ENCODE peak calls at places on chromosome 16, in four cellular contexts. T is AG09319, N is foreskin fibroblast, X is fibroblast of lung. M is an unnamed sample.

GRCh38 chr16:82993874-82994375 is 367.2 kb downstream of the CDH13 start:
- DNase-seq in N (no peak), X (no peak), T (no peak), M (no peak)

GRCh38 chr16:76943936-76944335 is 247.1 kb upstream of the MON1B start:
- DNase-seq in T (no peak), N (no peak), X (no peak), M (no peak)

GRCh38 chr16:80751167-80751566 is 53.2 kb downstream of the CDYL2 start:
- DNase-seq in N (peak), X (peak), T (peak), M (no peak)

GRCh38 chr16:83913234-83913633 is 14.3 kb downstream of the MLYCD start:
- DNase-seq in T (no peak), X (no peak), N (peak), M (no peak)

GRCh38 chr16:4388275-4389021 is 16.8 kb downstream of the VASN start:
- DNase-seq in T (no peak), X (no peak), N (peak), M (no peak)

GRCh38 chr16:89557230-89557935 is 3.1 kb upstream of the RPL13 start:
- DNase-seq in X (peak), T (no peak), N (peak), M (peak)

GRCh38 chr16:56833243-56833970 is 31.6 kb upstream of the SLC12A3 start:
- DNase-seq in N (no peak), X (peak), T (no peak), M (no peak)

GRCh38 chr16:58249780-58250478 is 44.9 kb downstream of the PRSS54 start:
- DNase-seq in N (peak), X (peak), T (peak), M (peak)

GRCh38 chr16:4360538-4361021 is 9.5 kb upstream of the PAM16 start:
- DNase-seq in N (no peak), T (no peak), X (no peak), M (no peak)

GRCh38 chr16:84749815-84750214 is 50.0 kb downstream of the USP10 start:
- DNase-seq in N (peak), T (no peak), X (no peak), M (no peak)

GRCh38 chr16:23316634-23317265 is 14.6 kb downstream of the SCNN1B start:
- DNase-seq in X (no peak), T (no peak), N (no peak), M (no peak)

GRCh38 chr16:89374393-89374948 is 115.9 kb downstream of the ANKRD11 start:
- DNase-seq in N (peak), X (peak), T (no peak), M (no peak)

GRCh38 chr16:84166796-84167695 is 19.8 kb downstream of the TAF1C start:
- DNase-seq in T (no peak), X (no peak), N (no peak), M (no peak)

GRCh38 chr16:56263711-56264608 is 72.7 kb downstream of the GNAO1 start:
- DNase-seq in N (no peak), X (no peak), T (no peak), M (no peak)

GRCh38 chr16:19690196-19690595 is 27.8 kb downstream of the KNOP1 start:
- DNase-seq in X (no peak), T (no peak), N (no peak), M (no peak)

GRCh38 chr16:88534731-88535141 is 35.5 kb upstream of the ZC3H18 start:
- DNase-seq in N (peak), T (no peak), X (peak), M (no peak)

GRCh38 chr16:1903845-1904820 is 14.1 kb downstream of the HS3ST6 start:
- DNase-seq in N (no peak), T (no peak), X (peak), M (no peak)

GRCh38 chr16:54952195-54952594 is 21.5 kb downstream of the IRX5 start:
- DNase-seq in T (no peak), N (no peak), X (peak), M (no peak)

GRCh38 chr16:53489754-53490153 is 13.3 kb downstream of the AKTIP start:
- DNase-seq in T (no peak), N (no peak), X (no peak), M (no peak)

GRCh38 chr16:53498984-53499383 is 4.0 kb downstream of the AKTIP start:
- DNase-seq in T (no peak), N (no peak), X (no peak), M (no peak)

GRCh38 chr16:53492499-53492898 is 10.5 kb downstream of the AKTIP start:
- DNase-seq in T (no peak), N (no peak), X (no peak), M (no peak)

DNA sequence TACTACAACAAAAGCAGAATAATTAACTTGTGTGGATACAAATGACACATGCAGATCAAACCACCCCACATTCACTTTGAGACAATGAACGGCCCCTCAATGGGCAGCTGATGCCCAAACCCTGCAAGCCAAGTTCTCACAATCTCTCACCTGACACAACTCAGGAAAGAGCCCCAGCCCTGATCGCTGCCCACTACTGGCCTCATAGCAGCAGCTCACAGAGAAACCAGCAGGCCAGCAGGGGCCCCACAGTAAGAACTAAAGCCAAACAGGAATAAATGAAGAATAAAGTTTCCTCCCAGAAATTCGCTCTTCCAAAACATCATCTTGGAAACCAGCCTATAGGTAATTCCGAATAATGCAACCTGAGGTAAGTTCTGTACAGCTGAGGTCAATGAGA is 7.7 kb downstream of the AKTIP start:
- DNase-seq in X (no peak), N (no peak), T (no peak), M (no peak)
- TF ChIP-seq CTCF in X (no peak), N (peak), T (no peak), M (no peak)

GRCh38 chr16:73067671-73068545 is 20.0 kb upstream of the ZFHX3 start:
- DNase-seq in N (no peak), T (no peak), X (no peak), M (no peak)
- TF ChIP-seq CTCF in N (no peak), T (no peak), X (no peak), M (no peak)

GRCh38 chr16:59878999-59879398 is 1144.9 kb upstream of the GOT2 start:
- DNase-seq in T (no peak), N (peak), X (peak), M (no peak)
- TF ChIP-seq CTCF in T (no peak), N (no peak), X (no peak), M (no peak)

DNA sequence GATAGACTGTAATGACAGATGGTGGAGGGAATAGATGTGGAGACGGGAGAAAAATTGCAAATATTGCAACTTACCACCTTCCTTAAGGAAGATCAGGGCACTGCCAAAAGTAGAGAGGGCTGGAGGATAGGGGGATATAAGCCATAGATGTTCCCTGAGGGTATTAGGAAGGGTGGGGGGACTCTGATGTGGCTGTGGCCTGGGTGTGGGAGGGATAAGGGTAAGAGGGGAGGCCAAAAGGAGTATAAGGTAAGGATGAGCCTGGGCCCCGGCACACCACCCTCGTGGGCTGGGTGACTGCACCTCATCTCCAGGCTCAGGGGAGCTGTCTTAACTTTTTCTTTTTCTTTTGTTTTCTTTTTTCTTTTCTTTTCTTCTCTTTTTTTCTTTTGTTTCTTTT is 30.6 kb upstream of the BRD7 start:
- DNase-seq in T (no peak), N (no peak), X (no peak), M (no peak)
- TF ChIP-seq CTCF in T (no peak), N (no peak), X (no peak), M (no peak)

GRCh38 chr16:10261077-10261476 is 78.8 kb upstream of the GRIN2A start:
- DNase-seq in T (no peak), N (no peak), X (no peak), M (no peak)

GRCh38 chr16:10255728-10256127 is 73.5 kb upstream of the GRIN2A start:
- DNase-seq in X (no peak), N (no peak), T (no peak), M (no peak)

GRCh38 chr16:10252155-10252554 is 69.9 kb upstream of the GRIN2A start:
- DNase-seq in N (no peak), T (no peak), X (no peak), M (no peak)

GRCh38 chr16:10253344-10253855 is 71.2 kb upstream of the GRIN2A start:
- DNase-seq in T (no peak), N (no peak), X (no peak), M (no peak)

GRCh38 chr16:10256855-10257641 is 74.8 kb upstream of the GRIN2A start:
- DNase-seq in T (no peak), N (peak), X (peak), M (peak)
- TF ChIP-seq CTCF in T (peak), N (peak), X (peak), M (peak)

DNA sequence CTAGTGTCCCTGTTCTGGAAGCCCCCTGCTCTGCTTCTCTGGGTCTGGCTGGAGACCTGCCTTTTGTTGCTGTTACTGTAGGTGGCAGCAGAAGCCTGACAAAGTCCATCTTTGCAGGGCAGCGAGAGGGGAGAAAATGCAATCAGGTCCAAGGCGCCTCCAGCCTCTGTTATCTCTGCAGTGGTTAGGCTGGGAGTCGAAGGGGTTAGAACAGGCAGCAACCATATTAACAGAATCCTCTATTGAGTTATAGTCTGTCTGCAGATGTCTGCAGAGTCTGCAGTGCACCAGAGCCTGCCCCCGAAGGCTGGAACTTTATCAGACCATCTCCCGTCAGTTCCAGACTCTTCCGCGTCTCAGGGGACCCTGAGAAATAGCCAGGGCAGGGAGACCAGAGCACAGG is 404.9 kb upstream of the EEF2KMT start:
- DNase-seq in T (no peak), N (peak), X (peak), M (no peak)
- TF ChIP-seq CTCF in T (no peak), N (peak), X (no peak), M (no peak)

GRCh38 chr16:86521236-86522197 is 11.2 kb downstream of the FOXF1 start:
- DNase-seq in T (no peak), N (no peak), X (no peak), M (no peak)

GRCh38 chr16:86522639-86523038 is 12.3 kb downstream of the FOXF1 start:
- DNase-seq in N (no peak), T (no peak), X (no peak), M (no peak)

GRCh38 chr16:86519649-86520316 is 9.5 kb downstream of the FOXF1 start:
- DNase-seq in N (peak), T (no peak), X (peak), M (peak)

GRCh38 chr16:86519007-86519648 is 8.8 kb downstream of the FOXF1 start:
- DNase-seq in N (no peak), X (no peak), T (no peak), M (no peak)

GRCh38 chr16:86520317-86521210 is 10.2 kb downstream of the FOXF1 start:
- DNase-seq in X (no peak), T (no peak), N (no peak), M (no peak)
- TF ChIP-seq CTCF in X (no peak), T (no peak), N (no peak), M (no peak)

DNA sequence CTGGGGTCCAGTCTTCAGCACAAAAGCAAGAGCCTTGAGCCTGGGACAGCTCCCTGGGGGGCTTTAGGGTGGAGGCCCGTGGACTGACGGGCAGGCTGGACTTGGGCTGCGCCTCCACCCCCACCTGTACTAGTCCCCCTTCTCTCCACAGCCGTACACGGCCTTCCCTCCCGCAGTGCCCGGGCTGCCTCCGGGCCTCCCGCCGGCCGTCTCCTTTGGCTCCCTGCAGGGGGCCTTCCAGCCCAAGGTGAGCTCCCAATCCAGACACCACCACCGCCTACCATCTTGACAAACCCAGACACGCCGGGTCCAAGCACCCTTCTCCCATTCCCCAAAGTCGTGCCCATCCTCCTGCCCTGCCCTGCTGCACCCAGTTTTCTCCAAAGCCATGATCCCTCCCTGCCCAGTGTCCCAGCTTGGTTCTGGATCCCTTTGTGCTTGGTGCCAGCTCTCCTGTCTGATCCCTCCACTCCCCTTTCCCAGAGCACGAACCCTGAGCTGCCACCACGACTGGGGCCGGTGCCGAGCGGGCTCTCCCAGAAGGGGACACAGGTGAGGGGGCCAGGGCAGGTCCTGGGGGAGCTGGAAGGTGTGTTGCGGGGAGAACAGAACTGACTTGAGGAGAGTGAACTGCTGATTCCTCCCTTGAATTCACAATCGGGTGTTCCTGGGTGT is 7.1 kb downstream of the FBRS start:
- DNase-seq in X (no peak), N (no peak), T (no peak), M (no peak)
- TF ChIP-seq CTCF in X (no peak), N (no peak), T (no peak), M (no peak)

GRCh38 chr16:9946022-9946720 is 236.1 kb downstream of the GRIN2A start:
- DNase-seq in T (no peak), X (no peak), N (no peak), M (no peak)
- TF ChIP-seq CTCF in T (no peak), X (no peak), N (no peak), M (no peak)

M was measured in natural killer cell.